ENCODE peak calls at places on chromosomes 6 and 20, in seven cellular contexts. V is H9, Z is IMR-90, I is neuronal stem cell, U is mesenchymal stem cell, G is H1, K is trophoblast cell. J is an unnamed sample.

GRCh38 chr6:110421749-110422443 is 6.5 kb upstream of the DDO start:
- DNase-seq in Z (no peak), G (no peak), U (no peak), K (no peak), V (no peak), I (no peak), J (no peak)

GRCh38 chr6:124901105-124901504 is 61.1 kb upstream of the RNF217 start:
- DNase-seq in U (no peak), V (no peak), K (no peak), G (no peak), I (no peak), Z (peak; percentile 5), J (no peak)

GRCh38 chr6:43181942-43182860 is at the start of gene CUL9:
- DNase-seq in Z (peak; percentile 58), K (peak; percentile 77), U (peak; percentile 70), V (peak; percentile 77), I (peak; percentile 55), G (peak; percentile 90), J (peak; percentile 68)

GRCh38 chr20:59566631-59567524 is 37.5 kb upstream of the PHACTR3 start:
- DNase-seq in I (no peak), G (no peak), V (no peak), U (no peak), K (no peak), Z (no peak), J (no peak)

GRCh38 chr6:116507324-116507723 is 4.1 kb upstream of the CALHM5 start:
- DNase-seq in G (no peak), K (no peak), U (no peak), V (no peak), Z (peak; percentile 75), I (no peak), J (no peak)

GRCh38 chr6:355373-355772 is 36.2 kb upstream of the IRF4 start:
- DNase-seq in K (no peak), G (no peak), Z (no peak), V (no peak), U (no peak), I (no peak), J (no peak)

GRCh38 chr6:129981598-129981997 is 36.8 kb upstream of the L3MBTL3 start:
- DNase-seq in Z (peak; percentile 33), G (no peak), I (no peak), K (peak; percentile 8), V (no peak), U (peak; percentile 5), J (no peak)

GRCh38 chr6:53049389-53049788 is 15.8 kb upstream of the FBXO9 start:
- DNase-seq in Z (no peak), I (no peak), K (no peak), V (no peak), G (no peak), U (no peak), J (no peak)

GRCh38 chr6:16383607-16384206 is 145.3 kb downstream of the GMPR start:
- DNase-seq in K (no peak), U (no peak), V (no peak), Z (no peak), G (no peak), I (no peak), J (no peak)

GRCh38 chr6:89392823-89393222 is 19.2 kb downstream of the RRAGD start:
- DNase-seq in I (no peak), U (no peak), Z (no peak), K (no peak), G (no peak), V (no peak), J (no peak)
- H3K23ac ChIP-seq in I (no peak overlapping the region), U (no peak overlapping the region), Z (no peak overlapping the region), K (no peak overlapping the region), G (no peak overlapping the region), V (no peak overlapping the region), J (no peak overlapping the region)

GRCh38 chr6:11207199-11207968 is 25.1 kb downstream of the NEDD9 start:
- DNase-seq in V (no peak), U (peak; percentile 99), I (no peak), G (no peak), K (peak; percentile 100), Z (peak; percentile 100), J (no peak)
- H3K23ac ChIP-seq in V (no peak overlapping the region), U (no peak overlapping the region), I (no peak overlapping the region), G (no peak overlapping the region), K (no peak overlapping the region), Z (peak overlapping the region; percentile 17), J (no peak overlapping the region)

GRCh38 chr6:158061361-158061708 is 79.7 kb downstream of the SYNJ2 start:
- DNase-seq in U (no peak), K (no peak), G (no peak), I (no peak), V (no peak), Z (no peak), J (no peak)

GRCh38 chr6:158064725-158065251 is 83.1 kb downstream of the SYNJ2 start:
- DNase-seq in Z (no peak), K (no peak), U (no peak), V (no peak), I (no peak), G (no peak), J (no peak)

GRCh38 chr6:158061709-158062461 is 80.2 kb downstream of the SYNJ2 start:
- DNase-seq in I (no peak), U (no peak), V (no peak), Z (no peak), G (no peak), K (no peak), J (no peak)

GRCh38 chr6:158066161-158066781 is 84.6 kb downstream of the SYNJ2 start:
- DNase-seq in I (no peak), U (no peak), G (no peak), K (no peak), Z (no peak), V (no peak), J (no peak)

GRCh38 chr6:158063736-158064135 is 82.1 kb downstream of the SYNJ2 start:
- DNase-seq in U (no peak), V (no peak), G (no peak), I (no peak), Z (no peak), K (no peak), J (no peak)
- H3K23ac ChIP-seq in U (no peak overlapping the region), V (no peak overlapping the region), G (no peak overlapping the region), I (no peak overlapping the region), Z (no peak overlapping the region), K (no peak overlapping the region), J (no peak overlapping the region)

GRCh38 chr6:27608916-27609883 is 136.3 kb upstream of the ZNF184 start:
- DNase-seq in V (peak; percentile 68), U (peak; percentile 70), I (no peak), K (peak; percentile 93), G (peak; percentile 47), Z (peak; percentile 60), J (peak; percentile 92)

GRCh38 chr6:27605401-27606342 is 132.8 kb upstream of the ZNF184 start:
- DNase-seq in Z (peak; percentile 59), I (peak; percentile 82), U (peak; percentile 85), V (peak; percentile 91), K (peak; percentile 79), G (peak; percentile 95), J (peak; percentile 96)

GRCh38 chr6:27616313-27617045 is 143.6 kb upstream of the ZNF184 start:
- DNase-seq in K (no peak), G (no peak), Z (no peak), U (no peak), V (no peak), I (no peak), J (no peak)

GRCh38 chr6:27617046-27617687 is 144.3 kb upstream of the ZNF184 start:
- DNase-seq in K (peak; percentile 39), U (peak; percentile 49), G (no peak), V (no peak), I (no peak), Z (no peak), J (peak; percentile 58)

DNA sequence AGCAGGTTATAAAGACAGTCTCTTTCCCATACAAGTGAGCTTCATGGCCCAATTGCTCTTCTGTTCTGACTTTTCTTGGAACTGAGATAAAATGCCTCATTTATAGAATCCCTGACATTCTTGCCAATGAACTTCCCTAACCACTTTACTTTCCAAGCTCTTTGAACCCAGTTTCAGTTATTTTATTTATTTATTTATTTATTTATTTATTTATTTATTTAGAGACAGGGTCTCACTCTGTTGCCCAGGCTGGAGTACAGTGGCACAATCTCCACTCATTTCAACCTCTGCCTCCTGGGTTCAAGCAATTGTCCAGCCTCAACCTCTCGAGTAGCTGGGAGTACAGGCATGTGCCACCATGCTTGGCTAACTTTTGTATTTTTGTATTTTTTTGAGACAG is 138.5 kb upstream of the ZNF184 start:
- DNase-seq in V (no peak), G (peak; percentile 8), K (no peak), Z (no peak), I (no peak), U (no peak), J (no peak)
- H3K23ac ChIP-seq in V (no peak overlapping the region), G (no peak overlapping the region), K (no peak overlapping the region), Z (no peak overlapping the region), I (no peak overlapping the region), U (no peak overlapping the region), J (no peak overlapping the region)

DNA sequence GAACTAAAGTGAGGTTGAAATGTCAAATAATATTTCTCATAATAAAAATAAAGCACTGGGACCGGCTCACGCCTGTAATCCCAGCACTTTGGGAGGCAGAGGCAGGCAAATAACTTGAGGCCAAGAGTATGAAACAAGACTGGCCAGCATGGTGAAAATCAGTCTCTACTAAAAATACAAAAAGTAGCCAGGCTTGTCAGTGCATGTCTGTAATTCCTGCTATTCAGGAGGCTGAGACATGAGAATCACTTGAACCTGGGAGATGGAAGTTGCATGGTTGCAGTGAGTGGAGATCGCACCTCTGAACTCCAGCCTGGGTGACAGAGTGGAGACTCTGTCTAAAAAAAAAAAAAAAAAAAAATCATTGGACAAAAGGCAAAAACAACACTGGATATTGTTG is 38.4 kb upstream of the RSPO3 start:
- DNase-seq in Z (no peak), U (no peak), V (no peak), K (no peak), I (no peak), G (no peak), J (no peak)
- H3K23ac ChIP-seq in Z (no peak overlapping the region), U (no peak overlapping the region), V (no peak overlapping the region), K (no peak overlapping the region), I (no peak overlapping the region), G (no peak overlapping the region), J (no peak overlapping the region)